ENCODE peak calls at places on chromosome 7, in eight cellular contexts. One of them, this sample, is unnamed.

GRCh38 chr7:44325181-44325671 is at the start of gene CAMK2B:
- DNase-seq in astrocyte of the cerebellum: no peak
- DNase-seq in neuronal stem cell: no peak
- DNase-seq in AML-193: no peak
- DNase-seq in H4: no peak
- DNase-seq in EH: no peak
- DNase-seq in adrenal gland: no peak
- DNase-seq in activated CD8-positive, alpha-beta memory T cell treated with anti-CD3 and anti-CD28 coated beads for 4 hours: no peak
- DNase-seq in this sample: no peak

GRCh38 chr7:69624842-69625637 is 26.8 kb downstream of the AUTS2 start:
- DNase-seq in adrenal gland: peak; percentile 40
- DNase-seq in AML-193: no peak
- DNase-seq in H4: no peak
- DNase-seq in neuronal stem cell: no peak
- DNase-seq in activated CD8-positive, alpha-beta memory T cell treated with anti-CD3 and anti-CD28 coated beads for 4 hours: no peak
- DNase-seq in EH: no peak
- DNase-seq in astrocyte of the cerebellum: no peak
- DNase-seq in this sample: no peak

GRCh38 chr7:37514520-37514919 is 65.9 kb upstream of the ELMO1 start:
- DNase-seq in astrocyte of the cerebellum: no peak
- DNase-seq in neuronal stem cell: no peak
- DNase-seq in activated CD8-positive, alpha-beta memory T cell treated with anti-CD3 and anti-CD28 coated beads for 4 hours: no peak
- DNase-seq in adrenal gland: no peak
- DNase-seq in AML-193: no peak
- DNase-seq in H4: no peak
- DNase-seq in EH: no peak
- DNase-seq in this sample: no peak

GRCh38 chr7:21869785-21870402 is 75.8 kb downstream of the CDCA7L start:
- DNase-seq in adrenal gland: no peak
- DNase-seq in H4: peak; percentile 39
- DNase-seq in activated CD8-positive, alpha-beta memory T cell treated with anti-CD3 and anti-CD28 coated beads for 4 hours: no peak
- DNase-seq in neuronal stem cell: no peak
- DNase-seq in AML-193: no peak
- DNase-seq in astrocyte of the cerebellum: no peak
- DNase-seq in EH: peak; percentile 54
- DNase-seq in this sample: no peak

GRCh38 chr7:25456467-25457171 is 228.3 kb upstream of the NPVF start:
- DNase-seq in astrocyte of the cerebellum: no peak
- DNase-seq in neuronal stem cell: no peak
- DNase-seq in AML-193: no peak
- DNase-seq in adrenal gland: peak; percentile 62
- DNase-seq in activated CD8-positive, alpha-beta memory T cell treated with anti-CD3 and anti-CD28 coated beads for 4 hours: no peak
- DNase-seq in H4: peak; percentile 74
- DNase-seq in EH: no peak
- DNase-seq in this sample: no peak

GRCh38 chr7:71842376-71842775 is 569.8 kb downstream of the CALN1 start:
- DNase-seq in H4: no peak
- DNase-seq in adrenal gland: no peak
- DNase-seq in astrocyte of the cerebellum: no peak
- DNase-seq in activated CD8-positive, alpha-beta memory T cell treated with anti-CD3 and anti-CD28 coated beads for 4 hours: no peak
- DNase-seq in neuronal stem cell: no peak
- DNase-seq in AML-193: no peak
- DNase-seq in EH: no peak
- DNase-seq in this sample: no peak

GRCh38 chr7:30877010-30877740 is 34.5 kb upstream of the AQP1 start:
- DNase-seq in astrocyte of the cerebellum: no peak
- DNase-seq in EH: peak; percentile 47
- DNase-seq in adrenal gland: no peak
- DNase-seq in neuronal stem cell: no peak
- DNase-seq in AML-193: no peak
- DNase-seq in H4: no peak
- DNase-seq in activated CD8-positive, alpha-beta memory T cell treated with anti-CD3 and anti-CD28 coated beads for 4 hours: no peak
- DNase-seq in this sample: no peak

GRCh38 chr7:7347045-7347444 is 164.7 kb downstream of the C1GALT1 start:
- DNase-seq in astrocyte of the cerebellum: no peak
- DNase-seq in AML-193: no peak
- DNase-seq in adrenal gland: no peak
- DNase-seq in neuronal stem cell: no peak
- DNase-seq in EH: no peak
- DNase-seq in H4: no peak
- DNase-seq in activated CD8-positive, alpha-beta memory T cell treated with anti-CD3 and anti-CD28 coated beads for 4 hours: no peak
- DNase-seq in this sample: no peak

GRCh38 chr7:24138366-24138765 is 145.6 kb upstream of the NPY start:
- DNase-seq in AML-193: no peak
- DNase-seq in neuronal stem cell: no peak
- DNase-seq in astrocyte of the cerebellum: no peak
- DNase-seq in H4: no peak
- DNase-seq in activated CD8-positive, alpha-beta memory T cell treated with anti-CD3 and anti-CD28 coated beads for 4 hours: no peak
- DNase-seq in EH: no peak
- DNase-seq in adrenal gland: no peak
- DNase-seq in this sample: no peak

GRCh38 chr7:102967798-102968197 is 55.0 kb downstream of the LRRC17 start:
- DNase-seq in astrocyte of the cerebellum: peak; percentile 18
- DNase-seq in EH: peak; percentile 48
- DNase-seq in activated CD8-positive, alpha-beta memory T cell treated with anti-CD3 and anti-CD28 coated beads for 4 hours: no peak
- DNase-seq in neuronal stem cell: no peak
- DNase-seq in H4: peak; percentile 42
- DNase-seq in adrenal gland: no peak
- DNase-seq in AML-193: no peak
- DNase-seq in this sample: no peak